ENCODE peak calls at places on chromosomes 12 and 14, in nine cellular contexts. T is sigmoid colon, L is A549, W is Peyer's patch, Y is testis, D is uterus, E is GM12878, F is HepG2, Z is body of pancreas. N is an unnamed sample. For H3K9me3, the result is how much of the 10 kb centered on the place peaks cover.

GRCh38 chr12:71591601-71592000 is 72.0 kb downstream of the ZFC3H1 start:
- DNase-seq in W (no peak), D (no peak), E (no peak), F (no peak), Y (no peak), Z (no peak), L (no peak), T (no peak), N (no peak)

GRCh38 chr12:101891462-101891971 is 14.1 kb downstream of the DRAM1 start:
- DNase-seq in L (peak), Z (peak), E (peak), Y (peak), F (peak), T (peak), W (peak), D (no peak), N (peak)

GRCh38 chr14:56754966-56755365 is 55.3 kb downstream of the OTX2 start:
- DNase-seq in F (no peak), Z (no peak), T (no peak), E (no peak), L (no peak), Y (no peak), W (no peak), D (no peak), N (no peak)

GRCh38 chr14:104632781-104633180 is 28.2 kb upstream of the TMEM179 start:
- DNase-seq in L (no peak), Z (no peak), Y (no peak), F (no peak), E (no peak), T (peak), D (no peak), W (no peak), N (no peak)

GRCh38 chr12:3962661-3963483 is 89.7 kb upstream of the PARP11 start:
- DNase-seq in W (peak), E (no peak), T (no peak), L (no peak), Z (peak), F (no peak), Y (peak), D (no peak), N (no peak)

GRCh38 chr14:93230539-93230938 is 23.5 kb downstream of the UBR7 start:
- DNase-seq in L (no peak), Z (no peak), W (no peak), E (no peak), Y (no peak), T (peak), F (no peak), D (no peak), N (no peak)

GRCh38 chr14:46717211-46717610 is 65.6 kb upstream of the RPL10L start:
- DNase-seq in F (no peak), D (no peak), Z (no peak), Y (no peak), W (no peak), L (no peak), T (no peak), E (no peak), N (no peak)

GRCh38 chr12:62673027-62673815 is 206.6 kb downstream of the MON2 start:
- DNase-seq in Y (no peak), D (no peak), T (no peak), Z (no peak), E (no peak), W (no peak), L (no peak), F (no peak), N (no peak)

GRCh38 chr12:26651566-26652188 is 181.3 kb downstream of the ITPR2 start:
- DNase-seq in T (no peak), W (peak), D (peak), F (peak), Y (peak), E (peak), L (peak), Z (peak), N (peak)

GRCh38 chr12:125286005-125286727 is 220.9 kb downstream of the AACS start:
- DNase-seq in W (no peak), L (no peak), D (no peak), F (no peak), Z (no peak), Y (no peak), E (no peak), T (no peak), N (no peak)

GRCh38 chr12:4147051-4147481 is 126.5 kb upstream of the CCND2 start:
- DNase-seq in T (no peak), Y (no peak), D (no peak), Z (no peak), E (no peak), W (no peak), F (no peak), L (no peak), N (no peak)

GRCh38 chr12:12405882-12406281 is 49.0 kb downstream of the BORCS5 start:
- DNase-seq in D (peak), F (peak), Y (no peak), Z (peak), E (no peak), L (peak), W (peak), T (no peak), N (peak)

DNA sequence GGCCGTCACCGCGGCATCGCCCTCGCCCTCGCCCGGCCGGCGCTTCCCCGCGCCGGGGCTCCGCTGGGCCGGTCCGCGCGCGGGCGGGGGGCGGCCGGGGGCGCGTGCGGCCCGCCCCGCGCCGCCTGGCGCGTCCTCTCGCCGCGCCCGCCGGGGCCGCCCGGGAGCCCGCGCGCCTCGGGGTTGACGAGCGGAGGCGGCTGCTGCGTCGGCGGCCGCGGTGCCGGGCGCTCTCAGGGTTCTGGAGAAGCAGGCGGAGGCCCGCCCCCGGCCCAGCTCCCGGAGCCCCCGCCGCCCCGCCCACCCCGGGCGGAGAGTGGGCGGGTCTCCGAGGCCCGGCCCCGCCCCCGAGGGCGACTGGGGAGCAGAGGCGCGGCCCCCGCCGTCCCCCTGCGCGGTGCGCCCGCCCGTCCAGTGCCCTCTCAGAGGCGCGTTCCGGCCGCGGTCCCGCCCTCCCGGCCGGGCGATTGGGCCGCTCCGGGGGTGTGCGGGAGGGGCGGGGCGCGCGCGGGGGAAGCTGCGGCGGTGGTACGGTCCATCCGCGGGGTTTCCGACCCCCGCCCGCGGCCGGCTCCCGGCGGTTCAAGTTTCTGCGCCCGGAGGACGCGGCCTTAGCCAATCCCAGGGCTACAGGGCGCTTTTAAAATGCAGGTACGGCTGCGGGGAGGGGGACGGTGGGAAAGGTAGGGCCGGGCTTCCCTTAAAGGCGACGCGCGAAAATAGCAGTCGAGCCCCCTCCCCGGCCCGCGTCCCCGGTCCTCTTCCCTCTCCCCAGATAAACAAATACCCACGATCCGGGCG is at the start of gene CCDC85C:
- DNase-seq in T (peak), Z (peak), Y (peak), D (peak), E (peak), F (peak), W (peak), L (peak), N (peak)
- TF ChIP-seq POLR2A in T (no peak), Z (peak), Y (no peak), D (no peak), E (peak), F (no peak), W (no peak), L (peak), N (no peak)

GRCh38 chr12:112239020-112239419 is 113.7 kb downstream of the TRAFD1 start:
- DNase-seq in W (no peak), F (peak), L (no peak), T (no peak), D (no peak), Y (no peak), E (no peak), Z (no peak), N (no peak)
- H3K9me3 ChIP-seq in W (under half), F (under half), L (under half), T (under half), D (under half), Y (under half), E (under half), Z (under half), N (under half)

GRCh38 chr12:132881853-132882252 is 5.6 kb downstream of the CHFR start:
- DNase-seq in D (no peak), Y (no peak), F (no peak), T (no peak), L (no peak), W (no peak), E (no peak), Z (no peak), N (no peak)

GRCh38 chr12:132886529-132887477 is 602 bp downstream of the CHFR start:
- DNase-seq in E (no peak), Y (no peak), D (peak), Z (peak), L (peak), W (peak), F (peak), T (peak), N (peak)

GRCh38 chr12:132888852-132889251 is 1.4 kb upstream of the CHFR start:
- DNase-seq in T (no peak), Y (no peak), L (no peak), F (no peak), W (no peak), D (no peak), E (no peak), Z (no peak), N (no peak)

GRCh38 chr12:132887513-132888341 is at the start of gene CHFR:
- DNase-seq in Z (peak), F (peak), W (peak), L (peak), E (peak), T (peak), Y (peak), D (peak), N (peak)
- TF ChIP-seq POLR2A in Z (peak), F (peak), W (peak), L (peak), E (peak), T (no peak), Y (no peak), D (no peak), N (no peak)

GRCh38 chr12:28367993-28368392 is 177.7 kb downstream of the CCDC91 start:
- DNase-seq in D (no peak), Z (no peak), Y (no peak), W (no peak), T (no peak), L (no peak), E (no peak), F (no peak), N (no peak)

GRCh38 chr12:28369483-28369882 is 179.2 kb downstream of the CCDC91 start:
- DNase-seq in Y (no peak), E (no peak), T (no peak), F (no peak), L (peak), D (no peak), W (no peak), Z (no peak), N (no peak)

DNA sequence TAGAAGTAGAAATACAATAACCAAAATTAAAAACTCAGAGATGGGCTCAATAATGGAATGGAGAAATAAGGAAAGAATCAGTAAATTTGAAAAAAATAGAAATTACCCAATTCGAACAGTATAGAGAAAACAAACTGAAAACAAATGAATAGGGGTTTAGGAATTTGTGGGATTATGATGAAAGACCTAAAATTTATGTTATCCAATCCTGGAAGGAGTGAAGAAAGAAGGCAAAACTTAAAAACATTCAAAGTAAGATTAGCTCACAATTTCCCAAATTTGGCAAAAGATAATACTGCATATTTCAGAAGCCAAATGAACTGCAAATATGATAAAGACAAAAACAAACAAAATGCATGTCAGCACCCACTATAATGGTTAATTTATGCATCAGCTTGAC is 177.1 kb downstream of the CCDC91 start:
- DNase-seq in Z (no peak), D (no peak), F (no peak), T (no peak), E (no peak), W (no peak), L (no peak), Y (no peak), N (no peak)
- H3K9me3 ChIP-seq in Z (under half), D (under half), F (under half), T (under half), E (under half), W (under half), L (under half), Y (under half), N (under half)